ENCODE peak calls at places on chromosomes 5 and 9, in six cellular contexts. H, K, D, P, T and M are unnamed samples.
A peak's percentile ranks its signal among the peaks of the same experiment; 100 is the strongest.

GRCh38 chr5:82137205-82137604 is 140.9 kb downstream of the RPS23 start:
- DNase-seq in T (no peak), H (no peak), P (no peak), K (no peak), D (no peak), M (no peak)

GRCh38 chr5:168706655-168707069 is 127.5 kb upstream of the PANK3 start:
- DNase-seq in D (no peak), P (no peak), K (peak; percentile 72), H (peak; percentile 72), T (peak; percentile 47), M (peak; percentile 24)

GRCh38 chr5:66933066-66933465 is 263.5 kb downstream of the CD180 start:
- DNase-seq in H (no peak), P (no peak), D (no peak), T (peak; percentile 86), K (no peak), M (peak; percentile 26)

GRCh38 chr5:7638456-7638855 is 212.5 kb downstream of the CFAP90 start:
- DNase-seq in K (no peak), H (no peak), P (no peak), T (no peak), D (no peak), M (no peak)

GRCh38 chr5:30878751-30879150 is 314.7 kb upstream of the CDH6 start:
- DNase-seq in D (no peak), P (no peak), K (no peak), H (no peak), T (no peak), M (no peak)

GRCh38 chr5:105413406-105413990 is 1850.9 kb upstream of the NUDT12 start:
- DNase-seq in P (no peak), T (no peak), D (no peak), H (no peak), K (no peak), M (no peak)

GRCh38 chr5:68431601-68432337 is 216.2 kb downstream of the PIK3R1 start:
- DNase-seq in H (no peak), P (no peak), T (no peak), K (no peak), D (no peak), M (no peak)

GRCh38 chr5:15452030-15452429 is 48.0 kb upstream of the FBXL7 start:
- DNase-seq in H (peak; percentile 3), T (no peak), P (peak; percentile 39), K (no peak), D (no peak), M (no peak)

GRCh38 chr5:144880513-144880912 is 709.8 kb downstream of the KCTD16 start:
- DNase-seq in T (no peak), P (no peak), K (no peak), D (no peak), H (no peak), M (no peak)

GRCh38 chr9:134377976-134378375 is 51.7 kb downstream of the RXRA start:
- DNase-seq in K (peak; percentile 85), T (no peak), P (peak; percentile 84), H (no peak), D (no peak), M (no peak)

GRCh38 chr9:106878943-106879916 is 16.3 kb downstream of the ZNF462 start:
- DNase-seq in D (peak; percentile 70), T (peak; percentile 99), H (no peak), P (peak; percentile 76), K (peak; percentile 74), M (no peak)

GRCh38 chr5:170306381-170306790 is 8.8 kb upstream of the LCP2 start:
- DNase-seq in D (no peak), H (peak; percentile 54), P (peak; percentile 81), K (peak; percentile 88), T (peak; percentile 0), M (no peak)

GRCh38 chr9:116233160-116233530 is 79.6 kb downstream of the PAPPA start:
- DNase-seq in H (no peak), T (no peak), D (no peak), K (no peak), P (no peak), M (no peak)

GRCh38 chr5:135526924-135527323 is 8.8 kb downstream of the NEUROG1 start:
- DNase-seq in H (no peak), T (no peak), K (no peak), D (no peak), P (no peak), M (no peak)

GRCh38 chr5:146646441-146646840 is 130.5 kb upstream of the GPR151 start:
- DNase-seq in D (no peak), K (no peak), H (no peak), P (no peak), T (no peak), M (no peak)

GRCh38 chr9:13110766-13111400 is 168.6 kb downstream of the MPDZ start:
- DNase-seq in H (no peak), T (no peak), K (peak; percentile 78), D (no peak), P (peak; percentile 51), M (no peak)

GRCh38 chr9:21804791-21805190 is 2.4 kb downstream of the MTAP start:
- DNase-seq in H (no peak), T (no peak), D (no peak), K (no peak), P (no peak), M (no peak)

GRCh38 chr5:180330810-180331646 is 22.1 kb downstream of the GFPT2 start:
- DNase-seq in P (peak; percentile 70), K (peak; percentile 85), D (peak; percentile 81), T (peak; percentile 99), H (no peak), M (peak; percentile 60)

GRCh38 chr5:95644351-95645042 is 2.1 kb upstream of the RFESD start:
- DNase-seq in P (peak; percentile 34), T (peak; percentile 65), H (peak; percentile 67), K (no peak), D (no peak), M (no peak)

GRCh38 chr9:77507212-77507961 is 140.7 kb downstream of the GNA14 start:
- DNase-seq in T (no peak), H (no peak), D (no peak), P (no peak), K (no peak), M (no peak)

GRCh38 chr9:6757988-6758417 is 230 bp downstream of the KDM4C start:
- DNase-seq in P (no peak), T (no peak), K (no peak), D (no peak), H (no peak), M (no peak)

GRCh38 chr5:132905938-132906337 is 32.5 kb downstream of the LEAP2 start:
- DNase-seq in P (no peak), K (no peak), H (no peak), D (no peak), T (peak; percentile 50), M (no peak)

DNA sequence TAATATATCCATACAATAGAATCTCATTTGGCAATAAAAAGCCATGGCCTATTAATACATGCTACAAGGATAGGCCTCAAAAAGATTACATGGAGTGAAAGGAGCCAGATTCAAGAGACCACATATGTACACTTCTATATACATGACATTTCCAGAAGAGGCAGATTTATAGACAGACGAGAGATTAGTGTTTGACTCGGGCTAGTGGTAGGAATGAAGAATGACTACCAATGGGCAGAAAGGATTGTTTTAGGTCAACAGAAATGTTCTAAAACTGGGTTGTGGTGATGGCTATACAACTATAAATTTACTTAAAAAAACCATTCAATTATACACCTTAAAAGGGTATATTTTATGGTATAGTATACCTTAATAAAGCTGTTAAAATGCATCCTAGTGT is 41.9 kb downstream of the SETX start:
- DNase-seq in K (no peak), P (no peak), H (no peak), D (no peak), T (no peak), M (no peak)
- TF ChIP-seq CTCF in K (no peak), P (no peak), H (peak; percentile 16), D (peak; percentile 6), T (peak; percentile 9), M (peak; percentile 34)

GRCh38 chr9:14314929-14315753 is 1.2 kb upstream of the NFIB start:
- DNase-seq in T (peak; percentile 34), H (peak; percentile 87), P (peak; percentile 96), K (peak; percentile 98), D (no peak), M (no peak)

GRCh38 chr9:14315754-14316573 is 2.0 kb upstream of the NFIB start:
- DNase-seq in P (peak; percentile 49), H (peak; percentile 43), K (peak; percentile 73), D (no peak), T (no peak), M (peak; percentile 81)

GRCh38 chr9:14317667-14318255 is 3.8 kb upstream of the NFIB start:
- DNase-seq in K (no peak), P (no peak), T (no peak), D (no peak), H (no peak), M (no peak)

GRCh38 chr9:14314424-14314928 is 535 bp upstream of the NFIB start:
- DNase-seq in H (peak; percentile 59), D (no peak), T (peak; percentile 66), P (peak; percentile 83), K (peak; percentile 94), M (peak; percentile 79)

DNA sequence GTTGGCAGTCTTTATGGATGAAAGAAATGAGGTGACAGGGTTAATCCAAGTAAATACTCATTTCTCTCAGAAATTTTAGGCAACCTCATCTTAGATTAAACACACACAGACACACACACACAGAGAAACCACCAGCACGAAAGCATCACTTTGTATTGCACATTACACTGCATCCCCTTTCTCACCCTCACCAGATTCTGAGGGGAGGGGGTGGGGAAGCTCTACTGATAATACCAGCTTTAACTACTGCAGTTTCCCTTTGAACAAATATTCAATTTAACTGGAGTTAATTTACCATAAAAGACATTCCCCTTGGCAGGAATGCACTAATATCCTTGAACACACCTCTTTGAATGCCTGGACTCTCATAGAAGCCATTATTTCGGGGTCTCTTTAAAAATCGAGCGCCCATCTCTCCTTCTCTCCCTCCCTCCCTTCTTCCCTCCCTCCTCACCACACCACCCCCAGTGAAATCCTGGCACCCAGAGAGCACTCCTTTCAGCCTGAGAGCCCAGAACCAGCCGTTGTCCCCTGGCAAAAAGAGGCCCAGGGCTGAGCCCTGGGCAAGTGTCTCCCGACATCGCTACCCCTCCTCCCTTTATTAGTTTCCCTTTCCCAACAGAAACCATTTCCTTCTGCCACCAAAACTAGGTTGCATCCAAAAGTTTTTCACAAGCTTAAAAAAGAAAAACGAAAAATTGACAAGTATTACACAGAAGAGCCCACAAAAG is 2.8 kb upstream of the NFIB start:
- DNase-seq in T (no peak), D (no peak), P (peak; percentile 57), H (no peak), K (peak; percentile 76), M (no peak)
- H3K4me3 ChIP-seq in T (no peak overlapping the region), D (no peak overlapping the region), P (peak overlapping the region; percentile 84), H (peak overlapping the region; percentile 39), K (peak overlapping the region; percentile 95), M (peak overlapping the region; percentile 59)

DNA sequence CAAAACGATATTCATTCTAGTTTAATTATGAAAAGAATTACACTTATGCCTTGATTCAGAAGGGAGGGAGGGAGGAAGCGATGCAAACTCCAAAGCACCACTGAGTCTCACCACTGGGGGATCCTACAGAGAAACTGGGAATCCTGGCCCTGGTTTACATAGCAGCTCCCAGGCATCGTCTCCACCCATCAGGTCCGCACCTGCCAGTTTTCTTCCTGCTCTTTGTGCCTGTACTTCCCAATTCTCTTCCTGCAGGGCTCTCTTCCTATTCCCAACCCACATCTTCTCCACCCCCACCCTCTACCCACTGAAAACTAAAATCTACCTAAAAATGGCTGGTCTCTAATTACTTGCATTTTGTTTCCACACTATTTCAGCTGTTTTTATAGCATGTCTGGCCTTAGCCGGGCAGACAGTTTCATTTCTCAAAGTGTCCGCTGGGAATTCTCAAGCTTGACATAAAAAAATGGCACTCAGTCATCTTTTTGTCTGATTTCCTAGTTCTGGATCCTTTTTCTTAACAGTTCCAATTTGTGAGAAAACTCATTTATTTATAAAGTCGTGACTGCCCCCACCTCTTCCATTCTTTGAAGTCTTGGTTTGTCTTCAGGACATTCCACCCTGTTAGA is 1.6 kb upstream of the TNIP1 start:
- DNase-seq in P (no peak), T (peak; percentile 37), H (peak; percentile 54), K (no peak), D (no peak), M (no peak)
- TF ChIP-seq CTCF in P (no peak), T (peak; percentile 36), H (peak; percentile 31), K (peak; percentile 13), D (peak; percentile 40), M (peak; percentile 46)

GRCh38 chr9:136405481-136405880 is 4.9 kb downstream of the ENTR1 start:
- DNase-seq in P (no peak), D (no peak), K (no peak), T (no peak), H (no peak), M (no peak)
- H3K4me3 ChIP-seq in P (no peak overlapping the region), D (no peak overlapping the region), K (no peak overlapping the region), T (no peak overlapping the region), H (no peak overlapping the region), M (no peak overlapping the region)